ENCODE peak calls at places on chromosome 21, in four cellular contexts. R is tibial artery, F is fibroblast of the conjunctiva, G is thoracic aorta. S is an unnamed sample.

GRCh38 chr21:43923391-43923790 is 58.4 kb downstream of the AGPAT3 start:
- DNase-seq in R (no peak), F (peak), G (no peak), S (no peak)

GRCh38 chr21:34565238-34565637 is 49.7 kb downstream of the RCAN1 start:
- DNase-seq in R (no peak), F (no peak), G (no peak), S (no peak)

GRCh38 chr21:32406405-32406804 is 6.1 kb upstream of the EVA1C start:
- DNase-seq in R (no peak), F (no peak), G (no peak), S (no peak)

GRCh38 chr21:31218830-31219608 is 125.0 kb downstream of the TIAM1 start:
- DNase-seq in R (peak), F (peak), G (peak), S (peak)

GRCh38 chr21:44893278-44893556 is 19.7 kb upstream of the PTTG1IP start:
- DNase-seq in R (no peak), F (no peak), G (no peak), S (no peak)

GRCh38 chr21:45768741-45769049 is 125.2 kb downstream of the PCBP3 start:
- DNase-seq in R (no peak), F (no peak), G (no peak), S (no peak)

GRCh38 chr21:46304437-46304836 is 18.3 kb downstream of the YBEY start:
- DNase-seq in R (no peak), F (no peak), G (no peak), S (no peak)

GRCh38 chr21:45989355-45990048 is 7.9 kb downstream of the COL6A1 start:
- DNase-seq in R (peak), F (no peak), G (peak), S (no peak)

GRCh38 chr21:36968414-36968813 is 1.9 kb upstream of the HLCS start:
- DNase-seq in R (no peak), F (no peak), G (no peak), S (no peak)

GRCh38 chr21:35559128-35559831 is 501.0 kb downstream of the SETD4 start:
- DNase-seq in R (no peak), F (no peak), G (no peak), S (peak)

GRCh38 chr21:10640446-10640845 is 119.1 kb downstream of the TPTE start:
- DNase-seq in R (no peak), F (no peak), G (no peak), S (no peak)

GRCh38 chr21:28333455-28334108 is 659.1 kb downstream of the LTN1 start:
- DNase-seq in R (no peak), F (no peak), G (no peak), S (no peak)